ENCODE peak calls at places on chromosome 19, in seven cellular contexts. One of them, this sample, is unnamed.

GRCh38 chr19:32457540-32457939 is 52.0 kb downstream of the DPY19L3 start:
- DNase-seq in endothelial cell: no peak
- DNase-seq in neural progenitor cell: no peak
- DNase-seq in AG04449: no peak
- DNase-seq in fibroblast of mammary gland: no peak
- DNase-seq in ovary: no peak
- DNase-seq in astrocyte of the cerebellum: no peak
- DNase-seq in this sample: no peak

GRCh38 chr19:38267780-38268430 is 3.5 kb downstream of the SPINT2 start:
- DNase-seq in endothelial cell: no peak
- DNase-seq in neural progenitor cell: no peak
- DNase-seq in AG04449: no peak
- DNase-seq in fibroblast of mammary gland: no peak
- DNase-seq in ovary: no peak
- DNase-seq in astrocyte of the cerebellum: no peak
- DNase-seq in this sample: no peak

GRCh38 chr19:14091086-14091884 is 734 bp upstream of the SAMD1 start:
- DNase-seq in endothelial cell: peak
- DNase-seq in neural progenitor cell: no peak
- DNase-seq in AG04449: no peak
- DNase-seq in fibroblast of mammary gland: peak
- DNase-seq in ovary: no peak
- DNase-seq in astrocyte of the cerebellum: no peak
- DNase-seq in this sample: no peak

GRCh38 chr19:2524840-2525723 is 49.2 kb downstream of the GADD45B start:
- DNase-seq in endothelial cell: no peak
- DNase-seq in neural progenitor cell: no peak
- DNase-seq in AG04449: no peak
- DNase-seq in fibroblast of mammary gland: peak
- DNase-seq in ovary: no peak
- DNase-seq in astrocyte of the cerebellum: no peak
- DNase-seq in this sample: no peak

GRCh38 chr19:29277107-29277506 is 64.2 kb upstream of the UQCRFS1 start:
- DNase-seq in endothelial cell: no peak
- DNase-seq in neural progenitor cell: peak
- DNase-seq in AG04449: no peak
- DNase-seq in fibroblast of mammary gland: no peak
- DNase-seq in ovary: no peak
- DNase-seq in astrocyte of the cerebellum: no peak
- DNase-seq in this sample: no peak

GRCh38 chr19:49042177-49042576 is 1.5 kb upstream of the CGB5 start:
- DNase-seq in endothelial cell: no peak
- DNase-seq in neural progenitor cell: no peak
- DNase-seq in AG04449: no peak
- DNase-seq in fibroblast of mammary gland: peak
- DNase-seq in ovary: no peak
- DNase-seq in astrocyte of the cerebellum: no peak
- DNase-seq in this sample: no peak

GRCh38 chr19:2983351-2984195 is 6.2 kb downstream of the TLE6 start:
- DNase-seq in endothelial cell: peak
- DNase-seq in neural progenitor cell: peak
- DNase-seq in AG04449: no peak
- DNase-seq in fibroblast of mammary gland: peak
- DNase-seq in ovary: peak
- DNase-seq in astrocyte of the cerebellum: peak
- DNase-seq in this sample: no peak

GRCh38 chr19:2424686-2425621 is 2.4 kb downstream of the TIMM13 start:
- DNase-seq in endothelial cell: peak
- DNase-seq in neural progenitor cell: peak
- DNase-seq in AG04449: peak
- DNase-seq in fibroblast of mammary gland: peak
- DNase-seq in ovary: peak
- DNase-seq in astrocyte of the cerebellum: no peak
- DNase-seq in this sample: peak

GRCh38 chr19:6803036-6803404 is 30.5 kb downstream of the VAV1 start:
- DNase-seq in endothelial cell: no peak
- DNase-seq in neural progenitor cell: no peak
- DNase-seq in AG04449: no peak
- DNase-seq in fibroblast of mammary gland: no peak
- DNase-seq in ovary: no peak
- DNase-seq in astrocyte of the cerebellum: no peak
- DNase-seq in this sample: no peak

GRCh38 chr19:33482486-33482885 is 39.1 kb downstream of the PEPD start:
- DNase-seq in endothelial cell: no peak
- DNase-seq in neural progenitor cell: no peak
- DNase-seq in AG04449: no peak
- DNase-seq in fibroblast of mammary gland: peak
- DNase-seq in ovary: no peak
- DNase-seq in astrocyte of the cerebellum: peak
- DNase-seq in this sample: no peak

GRCh38 chr19:40411958-40412499 is 1.1 kb downstream of the PRX start:
- DNase-seq in endothelial cell: no peak
- DNase-seq in neural progenitor cell: no peak
- DNase-seq in AG04449: no peak
- DNase-seq in fibroblast of mammary gland: no peak
- DNase-seq in ovary: peak
- DNase-seq in astrocyte of the cerebellum: no peak
- DNase-seq in this sample: no peak

GRCh38 chr19:31423896-31424295 is 74.7 kb upstream of the TSHZ3 start:
- DNase-seq in endothelial cell: no peak
- DNase-seq in neural progenitor cell: no peak
- DNase-seq in AG04449: no peak
- DNase-seq in fibroblast of mammary gland: no peak
- DNase-seq in ovary: no peak
- DNase-seq in astrocyte of the cerebellum: no peak
- DNase-seq in this sample: no peak

GRCh38 chr19:3950871-3951861 is 18.3 kb downstream of the NMRK2 start:
- DNase-seq in endothelial cell: no peak
- DNase-seq in neural progenitor cell: no peak
- DNase-seq in AG04449: no peak
- DNase-seq in fibroblast of mammary gland: no peak
- DNase-seq in ovary: no peak
- DNase-seq in astrocyte of the cerebellum: no peak
- DNase-seq in this sample: no peak

GRCh38 chr19:30449673-30450072 is 77.5 kb downstream of the ZNF536 start:
- DNase-seq in endothelial cell: no peak
- DNase-seq in neural progenitor cell: peak
- DNase-seq in AG04449: no peak
- DNase-seq in fibroblast of mammary gland: no peak
- DNase-seq in ovary: no peak
- DNase-seq in astrocyte of the cerebellum: peak
- DNase-seq in this sample: no peak

GRCh38 chr19:5941673-5942072 is 27.6 kb downstream of the CAPS start:
- DNase-seq in endothelial cell: no peak
- DNase-seq in neural progenitor cell: no peak
- DNase-seq in AG04449: no peak
- DNase-seq in fibroblast of mammary gland: no peak
- DNase-seq in ovary: no peak
- DNase-seq in astrocyte of the cerebellum: no peak
- DNase-seq in this sample: no peak

GRCh38 chr19:17871878-17872250 is at the start of gene SLC5A5:
- DNase-seq in endothelial cell: no peak
- DNase-seq in neural progenitor cell: peak
- DNase-seq in AG04449: no peak
- DNase-seq in fibroblast of mammary gland: no peak
- DNase-seq in ovary: no peak
- DNase-seq in astrocyte of the cerebellum: no peak
- DNase-seq in this sample: no peak

GRCh38 chr19:2043864-2044708 is 7.0 kb downstream of the MKNK2 start:
- DNase-seq in endothelial cell: no peak
- DNase-seq in neural progenitor cell: peak
- DNase-seq in AG04449: no peak
- DNase-seq in fibroblast of mammary gland: no peak
- DNase-seq in ovary: peak
- DNase-seq in astrocyte of the cerebellum: no peak
- DNase-seq in this sample: no peak

GRCh38 chr19:40933025-40933424 is 51.0 kb upstream of the CYP2A7 start:
- DNase-seq in endothelial cell: no peak
- DNase-seq in neural progenitor cell: peak
- DNase-seq in AG04449: no peak
- DNase-seq in fibroblast of mammary gland: peak
- DNase-seq in ovary: no peak
- DNase-seq in astrocyte of the cerebellum: no peak
- DNase-seq in this sample: no peak

GRCh38 chr19:7512400-7512851 is 3.5 kb upstream of the ZNF358 start:
- DNase-seq in endothelial cell: no peak
- DNase-seq in neural progenitor cell: peak
- DNase-seq in AG04449: no peak
- DNase-seq in fibroblast of mammary gland: peak
- DNase-seq in ovary: no peak
- DNase-seq in astrocyte of the cerebellum: no peak
- DNase-seq in this sample: no peak

GRCh38 chr19:55716531-55716930 is 21.7 kb downstream of the NLRP9 start:
- DNase-seq in endothelial cell: no peak
- DNase-seq in neural progenitor cell: no peak
- DNase-seq in AG04449: no peak
- DNase-seq in fibroblast of mammary gland: no peak
- DNase-seq in ovary: no peak
- DNase-seq in astrocyte of the cerebellum: no peak
- DNase-seq in this sample: no peak

GRCh38 chr19:7916137-7916907 is 1.7 kb downstream of the TGFBR3L start:
- DNase-seq in endothelial cell: no peak
- DNase-seq in neural progenitor cell: peak
- DNase-seq in AG04449: no peak
- DNase-seq in fibroblast of mammary gland: no peak
- DNase-seq in ovary: peak
- DNase-seq in astrocyte of the cerebellum: no peak
- DNase-seq in this sample: no peak

DNA sequence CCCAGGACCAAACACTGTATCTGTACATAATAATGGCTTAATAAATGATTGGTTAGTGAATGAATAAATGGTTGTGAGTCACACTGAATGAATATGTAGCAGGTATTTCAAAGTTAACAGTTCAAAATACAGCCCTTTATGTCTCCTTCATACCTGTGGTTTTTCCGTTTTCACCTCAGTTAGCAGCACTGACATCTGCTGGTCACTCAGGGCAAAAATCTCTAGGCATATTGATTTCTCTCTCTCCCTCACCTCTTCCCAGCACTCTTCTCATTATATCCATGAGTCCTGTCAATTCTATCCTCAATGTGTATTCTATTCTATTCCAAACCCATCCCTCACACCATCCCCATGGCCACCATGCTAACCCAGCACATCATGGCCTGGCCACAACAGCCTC is 76.2 kb downstream of the PEG3 start:
- DNase-seq in endothelial cell: no peak
- DNase-seq in neural progenitor cell: no peak
- DNase-seq in AG04449: no peak
- DNase-seq in fibroblast of mammary gland: no peak
- DNase-seq in ovary: no peak
- DNase-seq in astrocyte of the cerebellum: no peak
- DNase-seq in this sample: no peak
- TF ChIP-seq CTCF in endothelial cell: no peak
- TF ChIP-seq CTCF in neural progenitor cell: no peak
- TF ChIP-seq CTCF in AG04449: no peak
- TF ChIP-seq CTCF in fibroblast of mammary gland: no peak
- TF ChIP-seq CTCF in ovary: no peak
- TF ChIP-seq CTCF in astrocyte of the cerebellum: no peak
- TF ChIP-seq CTCF in this sample: no peak

GRCh38 chr19:50155520-50156109 is 7.5 kb downstream of the IZUMO2 start:
- DNase-seq in endothelial cell: no peak
- DNase-seq in neural progenitor cell: peak
- DNase-seq in AG04449: no peak
- DNase-seq in fibroblast of mammary gland: no peak
- DNase-seq in ovary: no peak
- DNase-seq in astrocyte of the cerebellum: no peak
- DNase-seq in this sample: no peak
- TF ChIP-seq CTCF in endothelial cell: no peak
- TF ChIP-seq CTCF in neural progenitor cell: peak
- TF ChIP-seq CTCF in AG04449: no peak
- TF ChIP-seq CTCF in fibroblast of mammary gland: no peak
- TF ChIP-seq CTCF in ovary: no peak
- TF ChIP-seq CTCF in astrocyte of the cerebellum: no peak
- TF ChIP-seq CTCF in this sample: no peak

GRCh38 chr19:16472992-16473391 is 1.2 kb upstream of the EPS15L1 start:
- DNase-seq in endothelial cell: no peak
- DNase-seq in neural progenitor cell: no peak
- DNase-seq in AG04449: no peak
- DNase-seq in fibroblast of mammary gland: no peak
- DNase-seq in ovary: no peak
- DNase-seq in astrocyte of the cerebellum: no peak
- DNase-seq in this sample: no peak

GRCh38 chr19:16482745-16483144 is 11.0 kb upstream of the EPS15L1 start:
- DNase-seq in endothelial cell: no peak
- DNase-seq in neural progenitor cell: no peak
- DNase-seq in AG04449: no peak
- DNase-seq in fibroblast of mammary gland: no peak
- DNase-seq in ovary: no peak
- DNase-seq in astrocyte of the cerebellum: no peak
- DNase-seq in this sample: no peak

GRCh38 chr19:16473875-16474397 is 2.2 kb upstream of the EPS15L1 start:
- DNase-seq in endothelial cell: no peak
- DNase-seq in neural progenitor cell: no peak
- DNase-seq in AG04449: no peak
- DNase-seq in fibroblast of mammary gland: no peak
- DNase-seq in ovary: no peak
- DNase-seq in astrocyte of the cerebellum: no peak
- DNase-seq in this sample: no peak

GRCh38 chr19:16476401-16476800 is 4.6 kb upstream of the EPS15L1 start:
- DNase-seq in endothelial cell: no peak
- DNase-seq in neural progenitor cell: no peak
- DNase-seq in AG04449: no peak
- DNase-seq in fibroblast of mammary gland: no peak
- DNase-seq in ovary: no peak
- DNase-seq in astrocyte of the cerebellum: no peak
- DNase-seq in this sample: no peak

GRCh38 chr19:16477311-16477710 is 5.5 kb upstream of the EPS15L1 start:
- DNase-seq in endothelial cell: no peak
- DNase-seq in neural progenitor cell: no peak
- DNase-seq in AG04449: no peak
- DNase-seq in fibroblast of mammary gland: no peak
- DNase-seq in ovary: no peak
- DNase-seq in astrocyte of the cerebellum: no peak
- DNase-seq in this sample: no peak
- TF ChIP-seq CTCF in endothelial cell: no peak
- TF ChIP-seq CTCF in neural progenitor cell: no peak
- TF ChIP-seq CTCF in AG04449: no peak
- TF ChIP-seq CTCF in fibroblast of mammary gland: no peak
- TF ChIP-seq CTCF in ovary: no peak
- TF ChIP-seq CTCF in astrocyte of the cerebellum: no peak
- TF ChIP-seq CTCF in this sample: no peak

GRCh38 chr19:35911173-35911572 is 3.1 kb upstream of the TYROBP start:
- DNase-seq in endothelial cell: no peak
- DNase-seq in neural progenitor cell: peak
- DNase-seq in AG04449: no peak
- DNase-seq in fibroblast of mammary gland: no peak
- DNase-seq in ovary: no peak
- DNase-seq in astrocyte of the cerebellum: no peak
- DNase-seq in this sample: no peak
- TF ChIP-seq CTCF in endothelial cell: no peak
- TF ChIP-seq CTCF in neural progenitor cell: peak
- TF ChIP-seq CTCF in AG04449: no peak
- TF ChIP-seq CTCF in fibroblast of mammary gland: no peak
- TF ChIP-seq CTCF in ovary: no peak
- TF ChIP-seq CTCF in astrocyte of the cerebellum: no peak
- TF ChIP-seq CTCF in this sample: no peak